ENCODE peak calls at places on chromosome 4, in eight cellular contexts. C, O, I, M, T, A, L and G are unnamed samples.
A peak's percentile ranks its signal among the peaks of the same experiment; 100 is the strongest.

GRCh38 chr4:125940426-125940825 is 625.7 kb downstream of the FAT4 start:
- DNase-seq in C (no peak), O (no peak), I (no peak), M (no peak), T (no peak), A (no peak), L (no peak), G (no peak)

GRCh38 chr4:128480945-128481344 is 193.3 kb upstream of the PGRMC2 start:
- DNase-seq in C (no peak), O (no peak), I (no peak), M (no peak), T (no peak), A (no peak), L (no peak), G (no peak)

GRCh38 chr4:98939892-98940298 is 11.0 kb upstream of the EIF4E start:
- DNase-seq in C (peak; percentile 83), O (no peak), I (peak; percentile 6), M (peak; percentile 31), T (no peak), A (peak; percentile 61), L (peak; percentile 80), G (peak; percentile 78)

GRCh38 chr4:113732-114131 is 10.6 kb upstream of the ZNF718 start:
- DNase-seq in C (no peak), O (no peak), I (no peak), M (no peak), T (no peak), A (no peak), L (no peak), G (no peak)

GRCh38 chr4:58602701-58603359 is 1492.6 kb upstream of the IGFBP7 start:
- DNase-seq in C (no peak), O (no peak), I (no peak), M (no peak), T (no peak), A (no peak), L (no peak), G (no peak)

GRCh38 chr4:13218316-13218958 is 265.7 kb downstream of the RAB28 start:
- DNase-seq in C (no peak), O (no peak), I (no peak), M (no peak), T (no peak), A (no peak), L (no peak), G (no peak)

GRCh38 chr4:183571350-183572076 is 66.7 kb downstream of the ING2 start:
- DNase-seq in C (peak; percentile 54), O (no peak), I (no peak), M (no peak), T (no peak), A (no peak), L (peak; percentile 52), G (peak; percentile 41)

GRCh38 chr4:472881-473574 is 25.9 kb downstream of the ZNF721 start:
- DNase-seq in C (peak; percentile 19), O (no peak), I (no peak), M (peak; percentile 10), T (peak; percentile 32), A (peak; percentile 9), L (peak; percentile 0), G (peak; percentile 11)

GRCh38 chr4:122992111-122992510 is 69.7 kb upstream of the NUDT6 start:
- DNase-seq in C (peak; percentile 28), O (no peak), I (no peak), M (no peak), T (no peak), A (no peak), L (no peak), G (peak; percentile 49)

GRCh38 chr4:68951078-68951805 is at the start of gene UGT2A3:
- DNase-seq in C (no peak), O (no peak), I (no peak), M (no peak), T (no peak), A (peak; percentile 67), L (no peak), G (no peak)

GRCh38 chr4:145734576-145735329 is 54.8 kb downstream of the C4orf51 start:
- DNase-seq in C (peak; percentile 89), O (no peak), I (no peak), M (no peak), T (no peak), A (peak; percentile 91), L (peak; percentile 96), G (peak; percentile 97)

GRCh38 chr4:124044867-124045266 is 648.3 kb downstream of the SPRY1 start:
- DNase-seq in C (no peak), O (no peak), I (no peak), M (no peak), T (no peak), A (no peak), L (no peak), G (no peak)

GRCh38 chr4:6971536-6972374 is 62.1 kb downstream of the TBC1D14 start:
- DNase-seq in C (no peak), O (no peak), I (no peak), M (no peak), T (no peak), A (no peak), L (no peak), G (no peak)

GRCh38 chr4:17647176-17647806 is 32.9 kb downstream of the MED28 start:
- DNase-seq in C (no peak), O (no peak), I (no peak), M (no peak), T (no peak), A (no peak), L (no peak), G (no peak)

GRCh38 chr4:149980941-149981340 is 97.3 kb upstream of the DCLK2 start:
- DNase-seq in C (peak; percentile 62), O (peak; percentile 55), I (peak; percentile 63), M (peak; percentile 67), T (peak; percentile 72), A (peak; percentile 56), L (peak; percentile 65), G (peak; percentile 69)

GRCh38 chr4:140247237-140247636 is 93.3 kb upstream of the MAML3 start:
- DNase-seq in C (no peak), O (no peak), I (no peak), M (no peak), T (no peak), A (no peak), L (no peak), G (no peak)

GRCh38 chr4:184170996-184171395 is 46.7 kb downstream of the ENPP6 start:
- DNase-seq in C (peak; percentile 54), O (no peak), I (no peak), M (no peak), T (peak; percentile 58), A (no peak), L (peak; percentile 82), G (peak; percentile 34)

GRCh38 chr4:18756661-18757060 is 735.1 kb upstream of the LCORL start:
- DNase-seq in C (no peak), O (no peak), I (no peak), M (no peak), T (no peak), A (no peak), L (no peak), G (no peak)

GRCh38 chr4:153083447-153083921 is 120.8 kb upstream of the TRIM2 start:
- DNase-seq in C (peak; percentile 84), O (peak; percentile 60), I (peak; percentile 62), M (peak; percentile 57), T (peak; percentile 50), A (peak; percentile 74), L (peak; percentile 78), G (peak; percentile 78)

GRCh38 chr4:87046111-87046510 is 111.3 kb downstream of the AFF1 start:
- DNase-seq in C (no peak), O (no peak), I (no peak), M (no peak), T (no peak), A (no peak), L (peak; percentile 12), G (peak; percentile 43)

GRCh38 chr4:168509786-168510185 is 12.9 kb downstream of the PALLD start:
- DNase-seq in C (peak; percentile 90), O (peak; percentile 51), I (peak; percentile 65), M (no peak), T (no peak), A (peak; percentile 43), L (peak; percentile 92), G (peak; percentile 94)

GRCh38 chr4:140157341-140157740 is 3.4 kb upstream of the MAML3 start:
- DNase-seq in C (no peak), O (no peak), I (no peak), M (no peak), T (no peak), A (no peak), L (no peak), G (no peak)